ENCODE peak calls at places on chromosomes 5 and 9, in nine cellular contexts. I, O, X, J, L, W, T, C and H are unnamed samples. For H3K4me1 and H3K9me3, the result is how much of the 10 kb centered on the place peaks cover.

GRCh38 chr9:129836342-129837007 is 1.2 kb downstream of the USP20 start:
- DNase-seq in L (no peak), I (peak), T (peak), W (no peak), O (no peak), X (peak), J (no peak), C (no peak), H (peak)

GRCh38 chr5:175718401-175719108 is 60.7 kb downstream of the HRH2 start:
- DNase-seq in W (no peak), O (peak), T (peak), L (no peak), J (peak), C (no peak), I (peak), X (peak), H (peak)

GRCh38 chr5:90473321-90474234 is 993 bp downstream of the MBLAC2 start:
- DNase-seq in I (peak), L (peak), X (no peak), J (peak), C (peak), T (peak), O (no peak), W (peak), H (peak)

GRCh38 chr5:115313052-115313451 is 16.6 kb upstream of the CCDC112 start:
- DNase-seq in L (no peak), C (no peak), I (no peak), W (no peak), X (no peak), O (no peak), T (no peak), J (no peak), H (no peak)

GRCh38 chr5:78908173-78908901 is 76.8 kb downstream of the ARSB start:
- DNase-seq in O (peak), X (peak), W (peak), L (peak), C (peak), T (peak), J (no peak), I (peak), H (peak)

GRCh38 chr9:83509372-83509771 is 28.8 kb downstream of the FRMD3 start:
- DNase-seq in J (no peak), L (no peak), O (no peak), W (peak), X (no peak), C (peak), T (peak), I (no peak), H (no peak)

GRCh38 chr5:418681-419121 is 24.3 kb upstream of the EXOC3 start:
- DNase-seq in T (no peak), L (peak), I (no peak), J (no peak), C (no peak), X (peak), W (peak), O (no peak), H (no peak)

GRCh38 chr5:168291281-168291960 is at the start of gene WWC1:
- DNase-seq in L (peak), C (no peak), I (peak), W (peak), O (no peak), J (peak), T (peak), X (peak), H (peak)

GRCh38 chr5:151005187-151005974 is 15.0 kb upstream of the GPX3 start:
- DNase-seq in T (no peak), C (no peak), W (no peak), I (no peak), L (no peak), X (peak), J (no peak), O (no peak), H (peak)

GRCh38 chr9:117929873-117930272 is 225.7 kb downstream of the TLR4 start:
- DNase-seq in W (no peak), X (no peak), L (no peak), J (no peak), O (no peak), T (no peak), C (no peak), I (no peak), H (no peak)

GRCh38 chr5:134005415-134006118 is 792 bp upstream of the VDAC1 start:
- DNase-seq in L (no peak), W (peak), C (no peak), T (no peak), O (no peak), I (peak), X (peak), J (no peak), H (peak)

GRCh38 chr9:70578720-70579119 is 164.3 kb upstream of the KLF9 start:
- DNase-seq in O (no peak), L (no peak), C (no peak), W (no peak), I (no peak), J (no peak), X (no peak), T (no peak), H (no peak)

GRCh38 chr5:178143901-178144300 is 9.8 kb downstream of the NHP2 start:
- DNase-seq in T (no peak), O (no peak), C (no peak), L (peak), I (peak), J (no peak), W (no peak), X (no peak), H (peak)

GRCh38 chr5:117455236-117456233 is 880.9 kb upstream of the SEMA6A start:
- DNase-seq in W (no peak), C (no peak), I (peak), T (no peak), O (no peak), J (peak), L (no peak), X (peak), H (peak)

GRCh38 chr5:142421625-142422397 is 97.0 kb upstream of the SPRY4 start:
- DNase-seq in X (no peak), J (no peak), C (no peak), T (no peak), W (no peak), O (no peak), I (no peak), L (no peak), H (no peak)

GRCh38 chr5:35971186-35971877 is 19.9 kb downstream of the UGT3A1 start:
- DNase-seq in W (peak), I (no peak), C (peak), L (no peak), O (no peak), T (peak), J (no peak), X (no peak), H (no peak)

GRCh38 chr9:108019821-108020220 is 530.3 kb upstream of the KLF4 start:
- DNase-seq in X (no peak), W (no peak), O (no peak), T (no peak), C (no peak), J (no peak), I (no peak), L (no peak), H (no peak)

GRCh38 chr9:104864675-104865104 is 63.3 kb downstream of the ABCA1 start:
- DNase-seq in J (no peak), O (no peak), X (no peak), T (peak), W (peak), I (no peak), L (peak), C (peak), H (no peak)

GRCh38 chr9:104557179-104557634 is 11.8 kb upstream of the OR13C8 start:
- DNase-seq in J (no peak), X (no peak), I (no peak), T (no peak), L (no peak), C (no peak), O (no peak), W (no peak), H (no peak)

GRCh38 chr9:4346111-4346510 is 46.2 kb upstream of the GLIS3 start:
- DNase-seq in L (no peak), W (no peak), O (no peak), T (no peak), J (no peak), I (no peak), X (no peak), C (no peak), H (no peak)

GRCh38 chr5:59709833-59710232 is 183.7 kb downstream of the PDE4D start:
- DNase-seq in J (no peak), O (no peak), T (peak), W (peak), X (no peak), L (peak), I (no peak), C (peak), H (peak)

GRCh38 chr5:35230043-35230611 is at the start of gene PRLR:
- DNase-seq in T (peak), X (peak), I (peak), W (peak), J (no peak), L (peak), O (no peak), C (no peak), H (peak)

GRCh38 chr5:172288465-172288864 is 4.9 kb upstream of the UBTD2 start:
- DNase-seq in O (no peak), W (no peak), J (no peak), C (no peak), X (no peak), T (peak), L (no peak), I (no peak), H (no peak)

GRCh38 chr5:56006600-56006999 is 11.8 kb upstream of the IL6ST start:
- DNase-seq in L (no peak), I (no peak), W (no peak), X (no peak), O (no peak), C (no peak), T (no peak), J (no peak), H (no peak)

GRCh38 chr5:60395712-60396329 is 304.1 kb downstream of the DEPDC1B start:
- DNase-seq in W (no peak), L (no peak), I (no peak), J (no peak), C (no peak), T (no peak), X (no peak), O (no peak), H (no peak)

GRCh38 chr9:130191749-130192120 is 19.5 kb downstream of the NCS1 start:
- DNase-seq in X (no peak), W (no peak), J (no peak), O (no peak), I (no peak), T (no peak), L (no peak), C (no peak), H (no peak)

GRCh38 chr5:425714-426113 is 17.3 kb upstream of the EXOC3 start:
- DNase-seq in T (no peak), W (no peak), J (no peak), C (no peak), O (no peak), L (no peak), I (no peak), X (peak), H (no peak)

GRCh38 chr5:178249191-178249989 is 16.8 kb upstream of the PHYKPL start:
- DNase-seq in O (no peak), J (no peak), L (peak), X (no peak), T (peak), I (no peak), C (peak), W (peak), H (no peak)

GRCh38 chr5:66945389-66946349 is 250.9 kb downstream of the CD180 start:
- DNase-seq in W (no peak), L (peak), X (no peak), I (no peak), T (no peak), O (no peak), J (no peak), C (no peak), H (no peak)

GRCh38 chr5:163362806-163363788 is 74.3 kb upstream of the CCNG1 start:
- DNase-seq in X (no peak), T (no peak), J (no peak), C (peak), I (no peak), L (no peak), W (peak), O (no peak), H (no peak)

GRCh38 chr5:50553560-50553984 is 112.5 kb upstream of the EMB start:
- DNase-seq in C (no peak), I (no peak), W (no peak), L (no peak), O (no peak), J (peak), X (no peak), T (no peak), H (no peak)

GRCh38 chr9:16247188-16247875 is 623.1 kb downstream of the BNC2 start:
- DNase-seq in J (no peak), I (no peak), W (peak), T (peak), O (no peak), X (no peak), C (peak), L (peak), H (no peak)

GRCh38 chr5:75438722-75439121 is 72.7 kb downstream of the CERT1 start:
- DNase-seq in I (no peak), L (no peak), O (no peak), X (no peak), W (no peak), C (no peak), J (no peak), T (no peak), H (no peak)

GRCh38 chr5:15645376-15645775 is 145.4 kb downstream of the FBXL7 start:
- DNase-seq in X (no peak), T (peak), J (no peak), C (peak), I (no peak), O (no peak), L (peak), W (peak), H (no peak)

GRCh38 chr5:139177809-139178581 is 20.2 kb downstream of the SIL1 start:
- DNase-seq in T (peak), W (no peak), I (peak), L (peak), J (no peak), X (peak), O (no peak), C (no peak), H (peak)

GRCh38 chr5:34652916-34653315 is 3.2 kb upstream of the RAI14 start:
- DNase-seq in O (no peak), X (no peak), C (peak), T (peak), L (peak), I (no peak), W (peak), J (no peak), H (no peak)

GRCh38 chr5:3212869-3213268 is 382.8 kb upstream of the IRX1 start:
- DNase-seq in I (no peak), O (no peak), T (no peak), W (no peak), J (no peak), X (no peak), L (no peak), C (no peak), H (no peak)

GRCh38 chr5:81428866-81429265 is 34.9 kb upstream of the ACOT12 start:
- DNase-seq in O (no peak), X (no peak), W (peak), C (peak), J (no peak), I (no peak), T (peak), L (no peak), H (no peak)

DNA sequence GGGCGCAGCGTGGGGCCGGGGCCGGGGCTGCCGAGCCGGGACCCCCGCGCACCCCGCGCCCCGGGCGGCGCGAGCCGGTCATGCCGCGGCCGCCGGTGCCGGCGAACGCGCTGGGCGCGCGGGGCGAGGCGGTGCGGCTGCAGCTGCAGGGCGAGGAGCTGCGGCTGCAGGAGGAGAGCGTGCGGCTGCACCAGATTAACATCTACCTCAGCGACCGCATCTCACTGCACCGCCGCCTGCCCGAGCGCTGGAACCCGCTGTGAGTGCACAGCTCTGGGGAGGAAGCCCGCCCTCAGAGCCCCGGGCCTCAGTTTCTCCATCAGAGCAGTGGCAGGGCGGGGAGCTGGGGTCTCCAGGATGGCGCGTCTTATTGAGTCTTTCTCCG is 333 bp downstream of the GALNT12 start:
- DNase-seq in I (peak), W (peak), J (no peak), X (no peak), C (no peak), L (no peak), O (no peak), T (peak), H (peak)
- H3K4me1 ChIP-seq in I (under half), W (under half), J (half or more), X (under half), C (under half), L (under half), O (under half), T (under half), H (half or more)

GRCh38 chr5:10151656-10152055 is 98.0 kb downstream of the ATPSCKMT start:
- DNase-seq in O (no peak), J (no peak), C (no peak), W (peak), X (no peak), T (no peak), L (peak), I (no peak), H (no peak)

GRCh38 chr5:10158886-10159285 is 90.8 kb downstream of the ATPSCKMT start:
- DNase-seq in C (no peak), L (no peak), T (no peak), W (no peak), J (no peak), I (no peak), X (no peak), O (no peak), H (no peak)

GRCh38 chr5:10149911-10150310 is 99.8 kb downstream of the ATPSCKMT start:
- DNase-seq in X (no peak), J (no peak), T (no peak), I (no peak), O (no peak), L (no peak), W (no peak), C (no peak), H (no peak)

GRCh38 chr5:10157085-10157669 is 92.5 kb downstream of the ATPSCKMT start:
- DNase-seq in T (no peak), L (no peak), J (no peak), W (no peak), I (no peak), X (no peak), C (no peak), O (no peak), H (no peak)

GRCh38 chr5:10153394-10153793 is 96.3 kb downstream of the ATPSCKMT start:
- DNase-seq in X (no peak), C (no peak), W (no peak), I (no peak), J (no peak), O (no peak), T (no peak), L (no peak), H (no peak)
- H3K9me3 ChIP-seq in X (under half), C (under half), W (under half), I (under half), J (under half), O (under half), T (under half), L (under half), H (under half)

GRCh38 chr9:14314424-14314928 is 535 bp upstream of the NFIB start:
- DNase-seq in X (peak), J (peak), I (peak), W (peak), T (peak), O (no peak), C (peak), L (peak), H (peak)
- H3K4me1 ChIP-seq in X (under half), J (under half), I (under half), W (under half), T (under half), O (under half), C (under half), L (under half), H (under half)

GRCh38 chr5:33363537-33363936 is 77.2 kb upstream of the TARS1 start:
- DNase-seq in L (no peak), J (no peak), O (no peak), W (no peak), I (no peak), X (no peak), T (no peak), C (no peak), H (no peak)
- H3K9me3 ChIP-seq in L (under half), J (under half), O (under half), W (under half), I (under half), X (under half), T (under half), C (under half), H (under half)

DNA sequence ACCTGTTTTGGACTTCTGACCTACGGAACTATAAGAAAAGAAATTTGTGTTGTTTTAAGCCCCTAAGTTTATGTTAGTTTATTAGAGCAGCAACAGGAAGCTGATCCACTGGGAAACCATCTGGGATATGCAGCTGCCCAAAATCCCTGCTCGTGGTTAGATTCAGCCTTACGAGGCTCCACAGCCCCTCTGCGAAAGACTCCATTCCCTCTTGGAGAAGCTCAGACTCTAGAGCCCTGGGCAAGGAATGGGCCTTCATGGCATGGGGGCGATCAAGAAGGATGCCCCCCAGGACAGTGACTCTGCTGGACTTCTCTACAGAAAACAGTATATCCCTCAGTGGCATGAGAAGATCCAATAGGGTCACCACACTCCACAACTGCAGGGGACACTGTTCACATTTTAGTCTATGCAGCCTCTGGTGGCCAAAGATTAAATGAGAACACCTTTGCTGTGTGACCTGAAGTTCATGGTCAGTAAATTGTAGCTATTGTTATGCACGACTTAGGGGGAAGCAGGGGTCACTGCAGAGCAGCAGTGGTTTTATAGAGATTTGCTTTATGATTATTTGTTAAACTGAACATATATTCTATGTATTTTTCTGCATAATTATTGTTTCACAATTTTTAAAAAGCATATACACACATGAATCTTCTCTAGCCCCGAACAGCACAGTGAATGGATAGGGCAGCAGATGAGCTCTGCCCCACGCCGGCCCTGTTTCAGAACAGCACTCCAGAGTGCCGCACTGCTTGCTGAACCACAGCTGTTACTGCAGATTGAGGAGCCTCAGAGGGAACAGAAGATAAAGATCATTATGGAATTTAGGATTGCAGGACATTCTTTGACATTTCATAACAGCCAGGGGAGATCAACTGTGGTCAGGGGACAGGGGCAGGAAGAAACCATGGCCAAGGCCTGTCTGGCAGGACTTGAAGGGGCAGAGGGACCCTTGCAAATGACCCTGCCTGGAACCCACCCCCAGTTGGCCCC is 20.9 kb downstream of the IRF1 start:
- DNase-seq in X (peak), L (peak), T (no peak), I (no peak), J (no peak), C (no peak), W (no peak), O (no peak), H (peak)
- H3K4me1 ChIP-seq in X (under half), L (under half), T (under half), I (under half), J (under half), C (under half), W (under half), O (under half), H (under half)

GRCh38 chr9:98971168-98971914 is 27.6 kb downstream of the COL15A1 start:
- DNase-seq in O (peak), X (no peak), I (no peak), L (peak), J (no peak), W (peak), C (peak), T (peak), H (no peak)

GRCh38 chr9:98972641-98973545 is 29.2 kb downstream of the COL15A1 start:
- DNase-seq in I (no peak), T (no peak), X (no peak), L (no peak), J (no peak), O (no peak), W (no peak), C (no peak), H (no peak)

GRCh38 chr9:98970532-98971041 is 26.9 kb downstream of the COL15A1 start:
- DNase-seq in W (no peak), X (no peak), I (no peak), L (peak), J (no peak), O (no peak), T (no peak), C (no peak), H (no peak)

GRCh38 chr9:98973546-98973921 is 29.8 kb downstream of the COL15A1 start:
- DNase-seq in L (no peak), O (no peak), T (no peak), C (no peak), X (no peak), J (no peak), W (no peak), I (no peak), H (no peak)

DNA sequence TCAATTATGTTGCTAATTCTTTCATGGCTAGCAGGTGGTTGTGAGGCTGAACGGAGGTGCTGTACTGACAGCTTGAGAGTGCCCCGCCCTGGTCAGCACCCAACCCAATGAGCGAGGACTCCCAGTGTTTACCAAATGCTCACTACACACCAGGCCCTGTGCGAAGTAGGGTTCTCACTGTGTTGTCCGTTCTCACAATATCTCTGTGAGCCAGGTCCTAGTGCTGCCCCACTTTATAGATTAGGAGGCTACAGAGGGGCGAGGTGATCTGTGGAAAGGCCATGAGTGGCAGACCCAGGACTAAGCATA is 28.2 kb downstream of the COL15A1 start:
- DNase-seq in O (no peak), I (no peak), L (no peak), C (no peak), J (no peak), T (no peak), X (no peak), W (no peak), H (no peak)
- H3K9me3 ChIP-seq in O (under half), I (under half), L (under half), C (under half), J (under half), T (under half), X (under half), W (under half), H (under half)